ENCODE peak calls at places on chromosomes 4 and X, in eight cellular contexts. X is CD8-positive, alpha-beta T cell; J is SK-N-SH; A is cardiac muscle cell; V is pancreas; Y is aorta; U is GM12878; R is left ventricle myocardium inferior. C is an unnamed sample. For H3K4me1, the result is how much of the 10 kb centered on the place peaks cover.

GRCh38 chr4:37928896-37929537 is 31.2 kb upstream of the PTTG2 start:
- DNase-seq in X (no peak), J (no peak), A (no peak), V (no peak), Y (no peak), U (no peak), R (no peak), C (no peak)

GRCh38 chr4:155722816-155723499 is 35.9 kb upstream of the GUCY1B1 start:
- DNase-seq in X (no peak), J (no peak), A (no peak), V (no peak), Y (no peak), U (no peak), R (no peak), C (no peak)

GRCh38 chrX:97806238-97806637 is 922.5 kb downstream of the RPA4 start:
- DNase-seq in X (no peak), J (no peak), A (no peak), V (no peak), Y (no peak), U (no peak), R (no peak), C (no peak)

GRCh38 chr4:93617596-93617995 is 211.0 kb upstream of the ATOH1 start:
- DNase-seq in X (no peak), J (no peak), A (no peak), V (no peak), Y (no peak), U (no peak), R (no peak), C (no peak)

GRCh38 chr4:74038161-74039064 is at the start of gene CXCL3:
- DNase-seq in X (no peak), J (peak), A (peak), V (peak), Y (peak), U (no peak), R (peak), C (peak)

GRCh38 chrX:78514852-78515251 is 144.3 kb downstream of the RTL3 start:
- DNase-seq in X (no peak), J (no peak), A (peak), V (no peak), Y (no peak), U (no peak), R (no peak), C (no peak)

GRCh38 chr4:96305030-96305429 is 465.1 kb downstream of the PDHA2 start:
- DNase-seq in X (no peak), J (peak), A (peak), V (no peak), Y (no peak), U (no peak), R (no peak), C (no peak)

GRCh38 chrX:30593435-30594200 is 16.1 kb upstream of the TASL start:
- DNase-seq in X (no peak), J (no peak), A (no peak), V (no peak), Y (no peak), U (no peak), R (no peak), C (peak)

GRCh38 chrX:2829066-2829430 is 318 bp downstream of the GYG2 start:
- DNase-seq in X (no peak), J (peak), A (peak), V (peak), Y (no peak), U (no peak), R (no peak), C (peak)

GRCh38 chr4:53465291-53465690 is 87.8 kb downstream of the FIP1L1 start:
- DNase-seq in X (no peak), J (no peak), A (no peak), V (no peak), Y (no peak), U (no peak), R (no peak), C (no peak)

GRCh38 chr4:127604949-127605709 is 27.6 kb upstream of the INTU start:
- DNase-seq in X (no peak), J (peak), A (peak), V (no peak), Y (no peak), U (no peak), R (no peak), C (no peak)

GRCh38 chr4:139819082-139819481 is 153.5 kb downstream of the MGST2 start:
- DNase-seq in X (no peak), J (no peak), A (peak), V (no peak), Y (no peak), U (no peak), R (no peak), C (no peak)

GRCh38 chr4:184942447-184943425 is 75.6 kb upstream of the HELT start:
- DNase-seq in X (no peak), J (no peak), A (peak), V (no peak), Y (no peak), U (no peak), R (no peak), C (no peak)

GRCh38 chr4:95250544-95251137 is 298.1 kb downstream of the UNC5C start:
- DNase-seq in X (no peak), J (no peak), A (no peak), V (no peak), Y (no peak), U (no peak), R (no peak), C (no peak)

GRCh38 chr4:40471923-40472322 is 136.8 kb downstream of the CHRNA9 start:
- DNase-seq in X (no peak), J (no peak), A (no peak), V (no peak), Y (no peak), U (no peak), R (no peak), C (no peak)

GRCh38 chr4:67892905-67893304 is 9.1 kb upstream of the TMPRSS11D start:
- DNase-seq in X (no peak), J (no peak), A (peak), V (no peak), Y (no peak), U (no peak), R (no peak), C (no peak)

GRCh38 chrX:134482371-134482770 is 22.4 kb downstream of the HPRT1 start:
- DNase-seq in X (no peak), J (no peak), A (no peak), V (no peak), Y (no peak), U (no peak), R (no peak), C (no peak)

GRCh38 chr4:173168396-173169177 is at the start of gene GALNT7:
- DNase-seq in X (peak), J (peak), A (peak), V (peak), Y (peak), U (no peak), R (peak), C (peak)

GRCh38 chrX:112636951-112637541 is 42.7 kb downstream of the LHFPL1 start:
- DNase-seq in X (no peak), J (no peak), A (no peak), V (no peak), Y (no peak), U (no peak), R (no peak), C (no peak)

GRCh38 chrX:44253573-44253942 is 89.9 kb downstream of the EFHC2 start:
- DNase-seq in X (no peak), J (no peak), A (no peak), V (no peak), Y (no peak), U (no peak), R (no peak), C (no peak)

GRCh38 chr4:2859514-2859913 is 15.9 kb downstream of the ADD1 start:
- DNase-seq in X (no peak), J (no peak), A (no peak), V (no peak), Y (no peak), U (no peak), R (no peak), C (no peak)

GRCh38 chr4:2860391-2861348 is 17.0 kb downstream of the ADD1 start:
- DNase-seq in X (no peak), J (no peak), A (peak), V (no peak), Y (no peak), U (no peak), R (peak), C (peak)

GRCh38 chr4:2856266-2856665 is 12.6 kb downstream of the ADD1 start:
- DNase-seq in X (no peak), J (no peak), A (no peak), V (no peak), Y (no peak), U (no peak), R (no peak), C (no peak)

GRCh38 chr4:2857349-2857927 is 13.8 kb downstream of the ADD1 start:
- DNase-seq in X (no peak), J (no peak), A (no peak), V (no peak), Y (no peak), U (no peak), R (no peak), C (no peak)

DNA sequence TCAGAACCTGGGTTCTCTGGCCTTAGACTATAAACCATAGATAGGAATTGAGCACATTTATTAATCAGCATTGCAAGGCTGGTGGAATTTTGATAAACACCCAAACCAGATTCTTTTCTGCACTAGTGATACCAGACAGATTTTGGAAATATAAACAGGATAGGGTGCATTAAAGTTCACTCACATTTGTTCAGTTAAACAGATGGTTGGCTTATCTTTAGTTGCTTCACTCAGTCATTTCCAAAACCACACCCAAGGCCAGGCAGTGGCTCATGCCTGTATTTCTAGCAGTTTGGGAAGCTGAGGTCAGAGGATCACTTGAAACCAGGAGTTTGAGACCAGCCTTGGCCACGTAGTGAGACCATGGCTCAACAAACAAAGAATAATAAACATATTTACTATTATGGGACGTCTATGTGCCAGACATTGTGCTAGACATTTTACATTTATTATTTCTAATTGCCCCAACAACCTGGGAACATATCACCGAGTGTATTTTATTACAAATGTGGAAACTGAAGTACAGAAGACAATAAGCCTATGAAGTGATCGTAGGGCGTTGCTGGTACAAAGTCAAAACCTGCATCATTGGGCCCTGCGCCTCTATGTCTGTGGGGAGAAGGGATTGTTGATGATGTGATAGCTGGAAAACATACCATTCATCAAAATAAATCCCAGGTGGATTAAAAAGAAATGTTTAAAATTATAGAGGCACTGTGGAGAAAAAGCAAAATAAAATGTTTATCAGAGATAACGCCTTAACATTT is 15.0 kb downstream of the ADD1 start:
- DNase-seq in X (no peak), J (no peak), A (no peak), V (no peak), Y (no peak), U (no peak), R (no peak), C (peak)
- H3K4me1 ChIP-seq in X (half or more), J (under half), A (half or more), V (under half), Y (under half), U (under half), R (half or more), C (under half)

GRCh38 chr4:153931804-153932203 is 142.9 kb upstream of the SFRP2 start:
- DNase-seq in X (no peak), J (no peak), A (no peak), V (no peak), Y (no peak), U (no peak), R (no peak), C (no peak)
- H3K27ac ChIP-seq in X (no peak), J (no peak), A (no peak), V (no peak), Y (no peak), U (no peak), R (no peak), C (no peak)

DNA sequence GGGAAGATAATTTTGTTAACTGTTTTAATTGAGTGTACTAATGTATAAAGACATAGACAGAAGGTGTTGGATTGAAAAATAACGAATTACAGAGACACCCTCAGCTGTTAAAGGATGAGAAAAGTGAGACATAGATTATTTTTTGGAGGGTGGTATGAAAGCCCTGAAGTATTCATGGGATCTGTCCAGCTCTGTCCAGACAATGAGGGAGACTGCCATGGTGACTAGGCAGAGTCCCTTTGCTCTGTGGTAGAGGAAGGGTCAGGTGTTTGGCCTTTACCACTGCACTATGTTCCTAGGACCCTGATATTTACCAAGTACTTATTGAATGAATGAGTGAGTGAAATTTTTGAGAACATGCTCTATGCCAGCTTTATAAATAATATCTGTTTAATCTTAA is 11.4 kb downstream of the FGF2 start:
- DNase-seq in X (no peak), J (no peak), A (no peak), V (no peak), Y (no peak), U (no peak), R (no peak), C (no peak)
- H3K4me1 ChIP-seq in X (under half), J (under half), A (under half), V (under half), Y (under half), U (under half), R (under half), C (under half)

DNA sequence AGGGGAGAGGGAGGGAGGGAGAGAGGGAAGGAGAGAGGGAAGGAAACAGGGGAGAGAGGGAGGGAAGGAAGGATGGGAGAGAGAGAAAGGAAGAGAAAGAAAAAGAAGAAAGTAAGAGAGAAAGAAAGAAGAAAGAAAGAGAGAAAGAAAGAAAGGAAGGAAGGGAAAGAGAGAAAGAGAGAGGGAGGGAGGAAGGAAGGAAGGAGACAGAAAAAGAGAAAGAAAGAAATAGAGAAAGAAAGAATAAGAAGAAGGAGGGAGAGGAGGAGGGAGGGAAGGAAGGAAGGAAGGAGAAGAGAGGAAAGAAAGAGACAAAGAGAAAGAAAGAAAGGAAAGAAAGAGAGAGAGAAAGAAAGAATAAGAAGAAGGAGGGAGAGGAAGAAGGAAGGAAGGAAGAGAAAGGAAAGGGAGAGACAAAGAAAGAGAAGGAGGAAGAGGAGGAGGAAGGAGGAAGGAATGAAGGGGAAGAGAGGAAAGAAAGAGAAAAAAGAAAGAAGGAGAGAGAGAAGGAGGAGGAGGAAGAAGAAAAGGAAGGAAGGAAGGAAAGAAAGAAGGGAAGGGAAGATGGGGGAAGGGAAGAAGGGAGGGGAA is 189.6 kb downstream of the PARM1 start:
- DNase-seq in X (no peak), J (no peak), A (no peak), V (no peak), Y (no peak), U (no peak), R (no peak), C (no peak)
- H3K27ac ChIP-seq in X (no peak), J (no peak), A (no peak), V (no peak), Y (no peak), U (no peak), R (no peak), C (no peak)

GRCh38 chr4:1890979-1891378 is 19.8 kb downstream of the NSD2 start:
- DNase-seq in X (no peak), J (no peak), A (no peak), V (no peak), Y (no peak), U (no peak), R (no peak), C (no peak)
- H3K4me1 ChIP-seq in X (under half), J (under half), A (under half), V (under half), Y (under half), U (under half), R (under half), C (under half)

DNA sequence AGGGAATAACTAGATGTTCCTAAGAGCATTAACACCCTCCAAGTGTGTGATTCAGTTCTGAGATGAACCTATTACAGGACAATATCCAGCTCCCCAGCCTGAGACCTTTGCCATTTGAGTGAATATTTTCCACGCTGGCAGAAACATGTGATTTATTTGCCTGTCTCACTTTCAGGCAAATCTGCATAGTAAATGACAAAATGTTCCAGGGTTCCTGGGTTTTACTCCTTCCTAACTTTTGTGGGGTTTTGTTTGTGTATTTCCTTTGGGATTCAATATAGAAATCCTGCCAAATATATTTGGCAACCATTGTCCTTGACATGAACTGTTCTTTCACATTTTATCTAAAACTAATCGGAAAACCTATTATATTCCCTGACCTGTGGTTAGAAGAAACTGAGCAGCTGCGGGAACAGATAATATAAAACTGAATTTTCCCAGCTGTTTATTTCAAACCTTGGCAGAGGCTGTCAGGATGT is 12.5 kb downstream of the F8 start:
- DNase-seq in X (no peak), J (no peak), A (no peak), V (no peak), Y (no peak), U (no peak), R (no peak), C (no peak)
- H3K27ac ChIP-seq in X (no peak), J (peak), A (no peak), V (peak), Y (no peak), U (no peak), R (peak), C (no peak)

DNA sequence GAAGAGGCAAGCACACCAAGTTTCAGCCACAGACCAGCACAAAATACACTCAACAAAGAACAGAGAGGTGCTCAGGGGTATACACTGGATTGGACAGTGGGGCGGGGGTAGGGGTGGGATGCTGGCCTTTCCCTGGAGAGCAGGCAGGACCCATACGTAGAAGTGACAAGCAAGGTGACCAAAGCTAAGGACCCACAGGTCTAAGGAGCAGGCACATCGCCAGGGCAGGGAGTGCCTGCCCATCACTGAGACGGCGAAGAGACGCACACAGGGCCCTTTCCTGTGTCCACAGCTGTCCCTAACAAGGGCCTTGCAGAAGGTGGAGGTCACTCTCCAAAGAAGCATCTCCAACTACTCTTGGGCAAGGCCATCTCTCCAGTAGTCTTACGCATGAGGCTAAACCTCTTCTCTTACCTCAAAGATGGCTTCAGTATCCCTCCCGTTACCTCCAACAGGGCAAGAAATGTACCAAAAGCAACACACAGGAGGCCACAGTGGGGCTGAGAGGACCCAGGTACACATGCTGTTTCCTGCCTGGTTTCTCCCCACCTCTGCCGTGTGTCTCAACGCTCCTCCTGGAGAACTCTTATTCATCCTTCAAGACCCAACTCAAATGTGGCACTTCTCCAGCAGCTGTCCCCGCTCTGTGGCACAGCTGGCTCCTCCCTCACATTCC is 6.5 kb downstream of the WDR1 start:
- DNase-seq in X (no peak), J (no peak), A (no peak), V (no peak), Y (no peak), U (no peak), R (no peak), C (peak)
- H3K4me1 ChIP-seq in X (half or more), J (under half), A (under half), V (under half), Y (under half), U (under half), R (half or more), C (under half)

DNA sequence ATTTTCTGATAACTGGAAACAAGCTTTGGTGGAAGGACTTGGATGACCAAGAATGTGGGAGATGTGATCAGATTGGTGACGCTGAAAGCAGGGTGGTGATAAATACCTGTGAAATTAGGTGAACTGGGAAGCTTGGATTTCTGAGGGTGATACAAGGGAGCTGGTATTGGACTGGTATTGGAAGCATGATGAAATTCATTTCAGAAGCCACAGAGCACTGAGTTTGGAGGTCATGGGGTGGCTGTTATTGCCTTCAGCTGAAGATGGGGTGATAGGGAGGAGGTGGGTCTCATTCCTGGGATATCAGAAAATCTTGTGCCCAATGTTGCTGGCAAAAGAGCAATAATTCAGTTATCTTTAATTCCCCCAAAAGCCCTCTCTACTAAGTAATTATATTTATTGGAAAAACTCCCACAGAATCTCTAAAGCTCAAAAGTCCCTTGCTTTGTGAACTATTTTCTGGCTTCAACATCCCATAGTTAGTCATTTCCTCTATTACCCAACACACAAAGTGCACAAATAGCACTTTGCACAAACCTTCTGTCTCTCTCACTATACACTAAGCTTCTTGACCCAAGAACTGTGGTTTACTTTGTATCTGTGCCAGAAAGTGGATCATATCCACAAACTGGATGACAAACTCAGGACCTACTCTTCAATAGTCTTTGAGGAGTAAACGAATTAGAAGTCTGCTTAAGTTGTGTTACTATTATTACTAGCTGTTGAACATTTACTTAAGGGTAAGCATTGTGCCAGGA is 23.1 kb upstream of the CAMK2D start:
- DNase-seq in X (no peak), J (no peak), A (no peak), V (no peak), Y (no peak), U (no peak), R (no peak), C (no peak)
- H3K27ac ChIP-seq in X (no peak), J (no peak), A (no peak), V (no peak), Y (no peak), U (no peak), R (peak), C (no peak)

C was measured in right cardiac atrium.